ENCODE peak calls at places on chromosomes 16 and 17, in four cellular contexts. Q, T, P and H are unnamed samples.

GRCh38 chr16:85564277-85565051 is 48.7 kb upstream of the GSE1 start:
- DNase-seq in T (peak; percentile 74), Q (no peak), P (no peak), H (peak; percentile 46)

GRCh38 chr16:79970091-79970490 is 369.6 kb upstream of the MAF start:
- DNase-seq in T (no peak), Q (no peak), P (no peak), H (no peak)

GRCh38 chr16:15636392-15636873 is 6.5 kb downstream of the MARF1 start:
- DNase-seq in P (no peak), Q (no peak), T (no peak), H (no peak)

GRCh38 chr16:65285128-65286120 is 163.6 kb upstream of the CDH11 start:
- DNase-seq in P (no peak), T (no peak), Q (no peak), H (no peak)

GRCh38 chr17:57313276-57313835 is 57.0 kb downstream of the MSI2 start:
- DNase-seq in T (no peak), P (no peak), Q (no peak), H (no peak)

GRCh38 chr17:48850792-48851325 is 20.0 kb downstream of the CALCOCO2 start:
- DNase-seq in Q (no peak), P (no peak), T (no peak), H (no peak)

GRCh38 chr17:5194346-5194745 is 2.7 kb upstream of the ZNF594 start:
- DNase-seq in T (no peak), Q (no peak), P (no peak), H (no peak)

GRCh38 chr17:77526728-77527355 is 386.1 kb downstream of the SEC14L1 start:
- DNase-seq in P (no peak), Q (no peak), T (no peak), H (no peak)

GRCh38 chr16:50309527-50310307 is 43.4 kb downstream of the ADCY7 start:
- DNase-seq in P (peak; percentile 82), T (no peak), Q (no peak), H (no peak)

GRCh38 chr17:81509687-81510523 is 2.7 kb downstream of the ACTG1 start:
- DNase-seq in P (no peak), T (no peak), Q (no peak), H (no peak)

GRCh38 chr17:51672058-51672457 is 411.7 kb downstream of the UTP18 start:
- DNase-seq in P (no peak), Q (no peak), T (no peak), H (no peak)

GRCh38 chr16:48613061-48613957 is 3.3 kb upstream of the N4BP1 start:
- DNase-seq in T (no peak), Q (no peak), P (peak; percentile 76), H (no peak)

GRCh38 chr17:70394833-70395232 is 225.5 kb downstream of the KCNJ2 start:
- DNase-seq in T (no peak), P (no peak), Q (no peak), H (no peak)

GRCh38 chr17:58329808-58330543 is 1.4 kb upstream of the TSPOAP1 start:
- DNase-seq in Q (no peak), T (no peak), P (no peak), H (no peak)

GRCh38 chr17:9432867-9433495 is 142.6 kb downstream of the STX8 start:
- DNase-seq in T (no peak), P (no peak), Q (no peak), H (no peak)

GRCh38 chr17:47839071-47839470 is 2.0 kb downstream of the SCRN2 start:
- DNase-seq in T (no peak), P (no peak), Q (no peak), H (no peak)

GRCh38 chr16:3152022-3152272 is 17.1 kb downstream of the ZNF213 start:
- DNase-seq in P (no peak), T (peak; percentile 35), Q (no peak), H (no peak)

GRCh38 chr17:40329981-40330794 is 21.2 kb downstream of the RARA start:
- DNase-seq in Q (no peak), P (no peak), T (no peak), H (no peak)

GRCh38 chr17:4735825-4736651 is 3.6 kb upstream of the ZMYND15 start:
- DNase-seq in T (no peak), Q (no peak), P (no peak), H (no peak)

GRCh38 chr17:60039096-60039495 is 39.6 kb downstream of the HEATR6 start:
- DNase-seq in P (no peak), T (peak; percentile 8), Q (no peak), H (peak; percentile 21)

GRCh38 chr16:14275934-14276333 is 204.8 kb downstream of the MRTFB start:
- DNase-seq in T (no peak), P (no peak), Q (no peak), H (no peak)

GRCh38 chr17:17042851-17043667 is 802 bp downstream of the MPRIP start:
- DNase-seq in P (no peak), Q (no peak), T (no peak), H (no peak)

GRCh38 chr16:65660390-65660789 is 538.5 kb upstream of the CDH11 start:
- DNase-seq in P (no peak), Q (no peak), T (no peak), H (no peak)

GRCh38 chr16:65634833-65635232 is 513.0 kb upstream of the CDH11 start:
- DNase-seq in T (no peak), Q (no peak), P (no peak), H (no peak)

GRCh38 chr16:66658143-66658859 is 38.2 kb downstream of the CMTM4 start:
- DNase-seq in P (no peak), T (no peak), Q (no peak), H (no peak)

GRCh38 chr16:88289549-88290344 is 93.0 kb upstream of the ZNF469 start:
- DNase-seq in Q (no peak), P (no peak), T (no peak), H (no peak)

GRCh38 chr17:73791121-73791520 is 146.9 kb upstream of the SDK2 start:
- DNase-seq in P (no peak), T (no peak), Q (no peak), H (no peak)

GRCh38 chr17:75036643-75037268 is 10.0 kb downstream of the ATP5PD start:
- DNase-seq in Q (peak; percentile 53), P (no peak), T (peak; percentile 83), H (peak; percentile 60)
- TF ChIP-seq ELF4 in Q (no peak), P (no peak), T (no peak), H (no peak)

GRCh38 chr16:81620796-81621195 is 158.3 kb upstream of the PLCG2 start:
- DNase-seq in P (no peak), Q (no peak), T (no peak), H (no peak)

GRCh38 chr16:81618187-81618586 is 160.9 kb upstream of the PLCG2 start:
- DNase-seq in Q (no peak), T (no peak), P (no peak), H (no peak)

GRCh38 chr16:81617021-81617346 is 162.1 kb upstream of the PLCG2 start:
- DNase-seq in Q (no peak), T (no peak), P (no peak), H (no peak)

GRCh38 chr16:81620029-81620428 is 159.1 kb upstream of the PLCG2 start:
- DNase-seq in T (no peak), Q (no peak), P (no peak), H (no peak)

GRCh38 chr16:81618661-81619060 is 160.4 kb upstream of the PLCG2 start:
- DNase-seq in P (no peak), Q (no peak), T (no peak), H (no peak)
- TF ChIP-seq SP1 in P (no peak), Q (no peak), T (no peak), H (no peak)

GRCh38 chr16:27973678-27974077 is 89.8 kb downstream of the GSG1L start:
- DNase-seq in P (no peak), Q (no peak), T (no peak), H (no peak)
- TF ChIP-seq ELF4 in P (no peak), Q (no peak), T (no peak), H (no peak)

GRCh38 chr16:27959914-27960313 is 103.6 kb downstream of the GSG1L start:
- DNase-seq in Q (no peak), P (no peak), T (peak; percentile 34), H (no peak)
- TF ChIP-seq SP1 in Q (no peak), P (no peak), T (no peak), H (no peak)

GRCh38 chr17:66814026-66814425 is 20.9 kb upstream of the CACNG5 start:
- DNase-seq in Q (no peak), P (no peak), T (no peak), H (no peak)

GRCh38 chr17:66811683-66812054 is 23.2 kb upstream of the CACNG5 start:
- DNase-seq in Q (no peak), T (no peak), P (no peak), H (no peak)

GRCh38 chr17:66810951-66811682 is 23.8 kb upstream of the CACNG5 start:
- DNase-seq in T (no peak), P (no peak), Q (no peak), H (no peak)

GRCh38 chr17:66813314-66813713 is 21.6 kb upstream of the CACNG5 start:
- DNase-seq in T (no peak), Q (no peak), P (no peak), H (no peak)

DNA sequence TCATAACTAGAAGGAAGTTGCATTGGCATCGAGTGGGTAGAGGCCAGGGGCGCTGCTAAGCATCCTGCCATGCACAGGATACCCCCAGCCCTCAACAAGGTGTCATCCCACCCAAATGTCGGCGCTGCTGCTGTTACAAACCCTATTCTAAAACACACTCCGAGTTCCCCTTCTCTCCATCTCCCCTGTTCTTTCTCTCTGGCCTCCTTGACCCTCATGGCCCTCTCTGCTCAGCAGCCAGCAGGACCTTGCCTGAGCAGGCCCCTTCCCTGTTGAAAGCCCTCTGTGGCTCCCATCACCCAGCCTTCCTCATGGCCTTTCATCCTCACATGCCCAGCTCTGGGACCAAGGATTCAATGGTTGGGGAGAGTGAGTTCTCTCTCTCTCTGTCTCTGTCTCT is 22.3 kb upstream of the CACNG5 start:
- DNase-seq in Q (no peak), P (no peak), T (no peak), H (no peak)
- TF ChIP-seq ELF4 in Q (no peak), P (no peak), T (no peak), H (no peak)